ENCODE peak calls at places on chromosomes 13 and 19, in nine cellular contexts. One of them, this sample, is unnamed.

GRCh38 chr19:48991823-48992570 is 1.1 kb downstream of the GYS1 start:
- DNase-seq in pons: peak
- DNase-seq in heart left ventricle: peak
- DNase-seq in NCI-H345: no peak
- DNase-seq in stimulated activated CD8-positive, alpha-beta memory T cell treated with anti-CD3 and anti-CD28 coated beads, Interleukin-7, amount 100 ng/mL, for 1 hour: no peak
- DNase-seq in spleen: peak
- DNase-seq in CD4-positive, alpha-beta T cell: no peak
- DNase-seq in T-helper 2 cell: no peak
- DNase-seq in stimulated activated effector memory CD8-positive, alpha-beta T cell treated with anti-CD3 and anti-CD28 coated beads, Interleukin-12 subunit alpha, Interleukin-12 subunit beta, amount 100 ng/mL, for 72 hours: no peak
- DNase-seq in this sample: no peak

GRCh38 chr13:29081036-29081435 is 260.9 kb downstream of the MTUS2 start:
- DNase-seq in heart left ventricle: no peak
- DNase-seq in T-helper 2 cell: no peak
- DNase-seq in NCI-H345: no peak
- DNase-seq in stimulated activated CD8-positive, alpha-beta memory T cell treated with anti-CD3 and anti-CD28 coated beads, Interleukin-7, amount 100 ng/mL, for 1 hour: no peak
- DNase-seq in CD4-positive, alpha-beta T cell: no peak
- DNase-seq in spleen: no peak
- DNase-seq in pons: peak
- DNase-seq in stimulated activated effector memory CD8-positive, alpha-beta T cell treated with anti-CD3 and anti-CD28 coated beads, Interleukin-12 subunit alpha, Interleukin-12 subunit beta, amount 100 ng/mL, for 72 hours: no peak
- DNase-seq in this sample: no peak

GRCh38 chr19:38093587-38093986 is 130.4 kb downstream of the DPF1 start:
- DNase-seq in CD4-positive, alpha-beta T cell: no peak
- DNase-seq in spleen: no peak
- DNase-seq in NCI-H345: no peak
- DNase-seq in stimulated activated effector memory CD8-positive, alpha-beta T cell treated with anti-CD3 and anti-CD28 coated beads, Interleukin-12 subunit alpha, Interleukin-12 subunit beta, amount 100 ng/mL, for 72 hours: no peak
- DNase-seq in T-helper 2 cell: no peak
- DNase-seq in pons: peak
- DNase-seq in heart left ventricle: peak
- DNase-seq in stimulated activated CD8-positive, alpha-beta memory T cell treated with anti-CD3 and anti-CD28 coated beads, Interleukin-7, amount 100 ng/mL, for 1 hour: no peak
- DNase-seq in this sample: no peak

GRCh38 chr13:29901714-29902631 is 51.6 kb upstream of the UBL3 start:
- DNase-seq in heart left ventricle: peak
- DNase-seq in NCI-H345: peak
- DNase-seq in CD4-positive, alpha-beta T cell: peak
- DNase-seq in spleen: no peak
- DNase-seq in stimulated activated CD8-positive, alpha-beta memory T cell treated with anti-CD3 and anti-CD28 coated beads, Interleukin-7, amount 100 ng/mL, for 1 hour: no peak
- DNase-seq in T-helper 2 cell: no peak
- DNase-seq in pons: no peak
- DNase-seq in stimulated activated effector memory CD8-positive, alpha-beta T cell treated with anti-CD3 and anti-CD28 coated beads, Interleukin-12 subunit alpha, Interleukin-12 subunit beta, amount 100 ng/mL, for 72 hours: no peak
- DNase-seq in this sample: no peak

GRCh38 chr19:41617941-41618730 is 8.7 kb downstream of the CEACAM4 start:
- DNase-seq in T-helper 2 cell: no peak
- DNase-seq in spleen: no peak
- DNase-seq in heart left ventricle: no peak
- DNase-seq in pons: no peak
- DNase-seq in stimulated activated CD8-positive, alpha-beta memory T cell treated with anti-CD3 and anti-CD28 coated beads, Interleukin-7, amount 100 ng/mL, for 1 hour: no peak
- DNase-seq in CD4-positive, alpha-beta T cell: no peak
- DNase-seq in NCI-H345: no peak
- DNase-seq in stimulated activated effector memory CD8-positive, alpha-beta T cell treated with anti-CD3 and anti-CD28 coated beads, Interleukin-12 subunit alpha, Interleukin-12 subunit beta, amount 100 ng/mL, for 72 hours: no peak
- DNase-seq in this sample: no peak

GRCh38 chr19:48283908-48284307 is 14.0 kb downstream of the ZNF114 start:
- DNase-seq in CD4-positive, alpha-beta T cell: no peak
- DNase-seq in spleen: no peak
- DNase-seq in T-helper 2 cell: no peak
- DNase-seq in pons: no peak
- DNase-seq in stimulated activated CD8-positive, alpha-beta memory T cell treated with anti-CD3 and anti-CD28 coated beads, Interleukin-7, amount 100 ng/mL, for 1 hour: no peak
- DNase-seq in NCI-H345: no peak
- DNase-seq in stimulated activated effector memory CD8-positive, alpha-beta T cell treated with anti-CD3 and anti-CD28 coated beads, Interleukin-12 subunit alpha, Interleukin-12 subunit beta, amount 100 ng/mL, for 72 hours: no peak
- DNase-seq in heart left ventricle: no peak
- DNase-seq in this sample: no peak

GRCh38 chr19:5057860-5058259 is 88.9 kb downstream of the KDM4B start:
- DNase-seq in CD4-positive, alpha-beta T cell: no peak
- DNase-seq in pons: no peak
- DNase-seq in stimulated activated CD8-positive, alpha-beta memory T cell treated with anti-CD3 and anti-CD28 coated beads, Interleukin-7, amount 100 ng/mL, for 1 hour: no peak
- DNase-seq in stimulated activated effector memory CD8-positive, alpha-beta T cell treated with anti-CD3 and anti-CD28 coated beads, Interleukin-12 subunit alpha, Interleukin-12 subunit beta, amount 100 ng/mL, for 72 hours: no peak
- DNase-seq in heart left ventricle: no peak
- DNase-seq in NCI-H345: no peak
- DNase-seq in spleen: no peak
- DNase-seq in T-helper 2 cell: no peak
- DNase-seq in this sample: no peak

GRCh38 chr13:32610538-32610937 is 24.3 kb downstream of the PDS5B start:
- DNase-seq in stimulated activated CD8-positive, alpha-beta memory T cell treated with anti-CD3 and anti-CD28 coated beads, Interleukin-7, amount 100 ng/mL, for 1 hour: no peak
- DNase-seq in CD4-positive, alpha-beta T cell: no peak
- DNase-seq in pons: no peak
- DNase-seq in stimulated activated effector memory CD8-positive, alpha-beta T cell treated with anti-CD3 and anti-CD28 coated beads, Interleukin-12 subunit alpha, Interleukin-12 subunit beta, amount 100 ng/mL, for 72 hours: no peak
- DNase-seq in T-helper 2 cell: no peak
- DNase-seq in spleen: no peak
- DNase-seq in heart left ventricle: no peak
- DNase-seq in NCI-H345: no peak
- DNase-seq in this sample: no peak